ENCODE peak calls at places on chromosome 19, in eight cellular contexts. C, B, Y, P, N, K, V and Q are unnamed samples.

GRCh38 chr19:34984287-34984686 is 15.8 kb upstream of the GRAMD1A start:
- DNase-seq in K (no peak), Y (no peak), P (no peak), C (no peak), B (no peak), V (no peak), N (no peak), Q (no peak)

GRCh38 chr19:48963371-48964204 is 1.5 kb upstream of the FTL start:
- DNase-seq in N (peak; percentile 68), Y (peak; percentile 71), K (peak; percentile 84), B (peak; percentile 86), V (no peak), C (peak; percentile 77), P (peak; percentile 68), Q (peak; percentile 87)

GRCh38 chr19:38430931-38431330 is 2.6 kb upstream of the RYR1 start:
- DNase-seq in C (no peak), V (no peak), K (no peak), N (no peak), B (no peak), P (no peak), Y (no peak), Q (no peak)

GRCh38 chr19:6216236-6216995 is 63.4 kb downstream of the MLLT1 start:
- DNase-seq in B (no peak), N (no peak), P (no peak), C (no peak), K (peak; percentile 28), Y (no peak), V (no peak), Q (no peak)

GRCh38 chr19:46648070-46648960 is 12.3 kb upstream of the GNG8 start:
- DNase-seq in B (no peak), V (no peak), C (no peak), K (no peak), Y (no peak), N (no peak), P (no peak), Q (peak; percentile 67)

GRCh38 chr19:17854061-17854460 is 5.6 kb upstream of the RPL18A start:
- DNase-seq in K (no peak), C (no peak), B (no peak), V (no peak), N (no peak), P (no peak), Y (no peak), Q (no peak)

GRCh38 chr19:44345969-44346368 is 10.5 kb downstream of the ZNF112 start:
- DNase-seq in Y (no peak), B (no peak), V (no peak), K (no peak), N (no peak), P (no peak), C (no peak), Q (no peak)

GRCh38 chr19:39502640-39503417 is 4.1 kb downstream of the DLL3 start:
- DNase-seq in K (peak; percentile 46), P (peak; percentile 41), B (peak; percentile 89), Y (no peak), V (no peak), N (peak; percentile 89), C (peak; percentile 61), Q (peak; percentile 91)

GRCh38 chr19:45470147-45471081 is 2.6 kb downstream of the FOSB start:
- DNase-seq in N (no peak), Y (no peak), V (peak; percentile 53), C (peak; percentile 80), K (peak; percentile 48), B (no peak), P (peak; percentile 74), Q (no peak)

GRCh38 chr19:35816262-35816661 is 3.6 kb upstream of the PRODH2 start:
- DNase-seq in C (no peak), K (no peak), V (no peak), Y (no peak), B (no peak), P (no peak), N (no peak), Q (no peak)

GRCh38 chr19:36604656-36605100 is 435 bp upstream of the ZNF382 start:
- DNase-seq in K (peak; percentile 17), C (peak; percentile 66), N (peak; percentile 32), B (peak; percentile 88), P (peak; percentile 92), Y (peak; percentile 14), V (peak; percentile 54), Q (peak; percentile 87)

GRCh38 chr19:16825312-16826168 is 3.7 kb upstream of the SIN3B start:
- DNase-seq in K (peak; percentile 84), P (peak; percentile 76), B (no peak), C (no peak), N (no peak), V (peak; percentile 50), Y (peak; percentile 55), Q (no peak)

GRCh38 chr19:58385313-58386165 is 1.5 kb upstream of the RPS5 start:
- DNase-seq in V (no peak), Y (no peak), C (no peak), K (no peak), P (no peak), B (peak; percentile 76), N (no peak), Q (no peak)

GRCh38 chr19:13016628-13017305 is 21.5 kb downstream of the NFIX start:
- DNase-seq in P (no peak), N (no peak), Y (no peak), V (no peak), K (no peak), C (no peak), B (no peak), Q (no peak)
- TF ChIP-seq CTCF in P (no peak), N (no peak), Y (no peak), V (no peak), K (no peak), C (no peak), B (no peak), Q (no peak)

DNA sequence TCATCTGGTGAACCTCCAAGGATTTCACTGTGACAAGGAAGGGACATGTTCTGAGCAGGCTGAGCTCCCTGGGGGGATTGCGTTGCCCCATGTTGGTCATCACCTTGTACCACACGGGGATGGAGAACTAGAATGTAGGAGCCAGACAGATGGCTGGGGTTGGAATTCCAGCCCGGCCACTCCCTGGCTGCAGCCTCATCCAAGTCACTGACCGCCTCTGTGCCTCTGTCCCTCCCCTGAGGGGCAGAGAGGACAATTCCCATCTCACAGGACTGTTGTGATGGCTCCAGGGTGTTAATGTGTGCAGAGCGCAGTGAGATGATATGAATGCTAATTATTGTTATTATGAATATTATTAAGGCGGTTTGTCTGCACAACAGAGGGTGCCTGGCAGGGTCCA is 24.1 kb downstream of the ADGRL1 start:
- DNase-seq in P (no peak), C (no peak), N (no peak), K (no peak), Y (no peak), V (no peak), B (no peak), Q (no peak)
- TF ChIP-seq CTCF in P (no peak), C (no peak), N (no peak), K (no peak), Y (no peak), V (no peak), B (no peak), Q (no peak)

GRCh38 chr19:2663920-2664571 is 38.4 kb downstream of the GNG7 start:
- DNase-seq in Y (no peak), V (no peak), P (no peak), C (no peak), K (no peak), B (peak; percentile 86), N (no peak), Q (peak; percentile 82)

GRCh38 chr19:2665103-2665502 is 37.4 kb downstream of the GNG7 start:
- DNase-seq in C (no peak), P (no peak), V (no peak), N (no peak), K (no peak), B (no peak), Y (no peak), Q (no peak)

GRCh38 chr19:2659856-2660432 is 42.5 kb downstream of the GNG7 start:
- DNase-seq in K (no peak), Y (no peak), C (no peak), V (no peak), P (no peak), N (no peak), B (no peak), Q (no peak)

GRCh38 chr19:2666344-2666994 is 36.0 kb downstream of the GNG7 start:
- DNase-seq in K (no peak), C (no peak), N (no peak), P (no peak), Y (no peak), B (no peak), V (no peak), Q (no peak)

DNA sequence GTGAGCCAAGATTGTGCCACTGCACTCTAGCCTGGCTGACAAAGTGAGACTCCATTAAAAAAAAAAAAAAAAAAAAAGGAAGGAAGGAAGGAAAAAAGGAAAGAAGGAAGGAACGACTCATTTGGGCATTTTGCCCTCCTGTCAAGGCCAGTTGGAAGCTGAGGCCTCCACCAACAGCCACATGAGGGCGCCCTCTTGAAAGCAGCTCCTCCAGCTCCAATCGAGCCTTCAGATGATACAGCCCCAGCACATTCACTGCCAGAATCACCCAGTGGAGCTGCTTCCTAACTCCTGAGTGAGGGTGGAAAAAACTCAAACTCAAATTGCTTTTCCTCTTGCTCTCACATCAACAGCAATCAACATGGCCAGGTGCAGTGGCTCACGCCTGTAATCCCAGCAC is 40.9 kb downstream of the GNG7 start:
- DNase-seq in K (no peak), B (no peak), C (no peak), Y (no peak), V (no peak), P (no peak), N (no peak), Q (no peak)
- TF ChIP-seq CTCF in K (no peak), B (peak; percentile 25), C (peak; percentile 24), Y (no peak), V (peak; percentile 45), P (no peak), N (no peak), Q (no peak)

GRCh38 chr19:51810228-51810627 is 15.3 kb downstream of the FPR3 start:
- DNase-seq in P (no peak), C (no peak), K (no peak), Y (no peak), V (no peak), N (no peak), B (no peak), Q (no peak)
- TF ChIP-seq CTCF in P (no peak), C (peak; percentile 48), K (no peak), Y (no peak), V (no peak), N (no peak), B (no peak), Q (no peak)